ENCODE peak calls at places on chromosome 4, in nine cellular contexts. G is esophagus squamous epithelium, P is sigmoid colon, B is breast epithelium, D is gastrocnemius medialis, L is stomach, J is transverse colon, N is ovary, F is heart left ventricle. V is an unnamed sample.

GRCh38 chr4:45079616-45080015 is 353.3 kb upstream of the GNPDA2 start:
- DNase-seq in G (no peak), P (no peak), B (no peak), D (no peak), L (no peak), J (no peak), N (no peak), F (no peak), V (no peak)

GRCh38 chr4:31199644-31200043 is 479.5 kb downstream of the PCDH7 start:
- DNase-seq in G (no peak), P (no peak), B (no peak), D (no peak), L (no peak), J (no peak), N (no peak), F (no peak), V (no peak)

GRCh38 chr4:102503301-102503746 is 2.2 kb downstream of the NFKB1 start:
- DNase-seq in G (no peak), P (no peak), B (no peak), D (no peak), L (no peak), J (no peak), N (no peak), F (no peak), V (peak; percentile 33)

GRCh38 chr4:163331629-163332360 is 601 bp downstream of the NPY1R start:
- DNase-seq in G (no peak), P (no peak), B (no peak), D (no peak), L (no peak), J (peak; percentile 13), N (peak; percentile 29), F (peak; percentile 21), V (peak; percentile 18)

GRCh38 chr4:107561481-107561880 is 158.6 kb downstream of the PAPSS1 start:
- DNase-seq in G (no peak), P (no peak), B (no peak), D (no peak), L (no peak), J (no peak), N (no peak), F (no peak), V (no peak)

GRCh38 chr4:20486433-20486832 is 213.8 kb upstream of the PACRGL start:
- DNase-seq in G (no peak), P (no peak), B (no peak), D (no peak), L (no peak), J (no peak), N (no peak), F (no peak), V (no peak)

GRCh38 chr4:185597532-185598188 is 62.4 kb upstream of the PDLIM3 start:
- DNase-seq in G (no peak), P (peak; percentile 89), B (peak; percentile 80), D (peak; percentile 69), L (peak; percentile 80), J (peak; percentile 74), N (peak; percentile 86), F (peak; percentile 73), V (peak; percentile 64)

GRCh38 chr4:84221704-84222103 is 277.4 kb downstream of the NKX6-1 start:
- DNase-seq in G (no peak), P (no peak), B (no peak), D (no peak), L (no peak), J (no peak), N (no peak), F (no peak), V (no peak)

GRCh38 chr4:78768447-78769177 is 7.5 kb upstream of the BMP2K start:
- DNase-seq in G (no peak), P (no peak), B (no peak), D (no peak), L (no peak), J (peak; percentile 23), N (no peak), F (no peak), V (peak; percentile 63)

GRCh38 chr4:158300012-158300411 is 89.7 kb downstream of the TMEM144 start:
- DNase-seq in G (no peak), P (no peak), B (no peak), D (no peak), L (no peak), J (no peak), N (no peak), F (no peak), V (no peak)

GRCh38 chr4:125021189-125021588 is 293.6 kb upstream of the FAT4 start:
- DNase-seq in G (no peak), P (no peak), B (no peak), D (no peak), L (no peak), J (no peak), N (no peak), F (no peak), V (no peak)

GRCh38 chr4:186789671-186790070 is 66.0 kb upstream of the FAT1 start:
- DNase-seq in G (no peak), P (no peak), B (no peak), D (no peak), L (no peak), J (no peak), N (no peak), F (no peak), V (no peak)

GRCh38 chr4:10926025-10926424 is 241.5 kb upstream of the CLNK start:
- DNase-seq in G (no peak), P (no peak), B (no peak), D (no peak), L (no peak), J (no peak), N (no peak), F (no peak), V (no peak)

GRCh38 chr4:98113005-98113404 is 30.3 kb downstream of the STPG2 start:
- DNase-seq in G (no peak), P (no peak), B (no peak), D (no peak), L (no peak), J (no peak), N (peak; percentile 16), F (no peak), V (peak; percentile 16)

GRCh38 chr4:121370729-121371325 is 10.0 kb downstream of the QRFPR start:
- DNase-seq in G (no peak), P (no peak), B (no peak), D (no peak), L (peak; percentile 27), J (peak; percentile 11), N (peak; percentile 40), F (no peak), V (peak; percentile 54)

GRCh38 chr4:121139533-121140222 is 24.4 kb downstream of the TNIP3 start:
- DNase-seq in G (no peak), P (no peak), B (no peak), D (no peak), L (no peak), J (no peak), N (no peak), F (no peak), V (no peak)

GRCh38 chr4:165328101-165328425 is 594 bp downstream of the MSMO1 start:
- DNase-seq in G (no peak), P (no peak), B (no peak), D (no peak), L (no peak), J (no peak), N (no peak), F (no peak), V (peak; percentile 31)
- TF ChIP-seq POLR2A in G (no peak), P (no peak), B (no peak), D (no peak), L (no peak), J (no peak), N (no peak), F (no peak), V (no peak)

GRCh38 chr4:73404457-73404856 is 370 bp downstream of the ALB start:
- DNase-seq in G (no peak), P (no peak), B (no peak), D (no peak), L (no peak), J (no peak), N (no peak), F (no peak), V (no peak)

GRCh38 chr4:73406548-73406875 is 2.4 kb downstream of the ALB start:
- DNase-seq in G (no peak), P (no peak), B (no peak), D (no peak), L (no peak), J (no peak), N (no peak), F (no peak), V (no peak)

GRCh38 chr4:73405138-73405537 is 1.1 kb downstream of the ALB start:
- DNase-seq in G (no peak), P (no peak), B (no peak), D (no peak), L (no peak), J (no peak), N (no peak), F (no peak), V (no peak)

GRCh38 chr4:73401412-73401811 is 2.7 kb upstream of the ALB start:
- DNase-seq in G (no peak), P (no peak), B (no peak), D (no peak), L (no peak), J (no peak), N (no peak), F (no peak), V (no peak)

DNA sequence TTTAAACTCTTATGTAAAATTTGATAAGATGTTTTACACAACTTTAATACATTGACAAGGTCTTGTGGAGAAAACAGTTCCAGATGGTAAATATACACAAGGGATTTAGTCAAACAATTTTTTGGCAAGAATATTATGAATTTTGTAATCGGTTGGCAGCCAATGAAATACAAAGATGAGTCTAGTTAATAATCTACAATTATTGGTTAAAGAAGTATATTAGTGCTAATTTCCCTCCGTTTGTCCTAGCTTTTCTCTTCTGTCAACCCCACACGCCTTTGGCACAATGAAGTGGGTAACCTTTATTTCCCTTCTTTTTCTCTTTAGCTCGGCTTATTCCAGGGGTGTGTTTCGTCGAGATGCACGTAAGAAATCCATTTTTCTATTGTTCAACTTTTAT is at the start of gene ALB:
- DNase-seq in G (no peak), P (no peak), B (no peak), D (no peak), L (no peak), J (no peak), N (no peak), F (no peak), V (no peak)
- TF ChIP-seq POLR2A in G (no peak), P (no peak), B (no peak), D (no peak), L (no peak), J (no peak), N (no peak), F (no peak), V (no peak)

GRCh38 chr4:8440491-8441311 is at the start of the genes ACOX3 and TRMT44:
- DNase-seq in G (peak; percentile 49), P (peak; percentile 95), B (peak; percentile 95), D (peak; percentile 88), L (peak; percentile 96), J (peak; percentile 95), N (peak; percentile 93), F (peak; percentile 92), V (peak; percentile 92)
- TF ChIP-seq POLR2A in G (peak; percentile 79), P (peak; percentile 38), B (peak; percentile 66), D (peak; percentile 76), L (peak; percentile 13), J (peak; percentile 73), N (peak; percentile 82), F (no peak), V (peak; percentile 94)

DNA sequence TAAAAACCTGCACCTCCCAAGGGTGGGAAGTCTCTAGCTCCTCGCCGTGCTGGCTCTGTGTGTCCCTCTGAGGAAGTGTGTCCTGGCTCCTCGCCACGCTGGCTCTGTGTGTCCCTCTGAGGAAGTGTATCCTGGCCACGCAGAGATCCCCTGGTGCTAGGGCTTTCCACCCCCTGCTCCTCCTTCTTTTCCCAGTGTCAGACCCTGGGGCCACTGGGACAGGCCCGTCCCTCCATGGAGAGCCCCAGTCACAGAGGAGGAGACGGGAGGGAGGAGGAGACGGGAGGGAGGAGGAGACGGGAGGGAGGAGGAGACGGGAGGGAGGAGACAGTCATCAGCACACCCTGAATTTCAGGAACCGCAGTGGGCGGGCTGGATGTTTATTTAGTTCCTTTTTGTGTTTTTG is 53.8 kb upstream of the HGFAC start:
- DNase-seq in G (peak; percentile 33), P (peak; percentile 93), B (peak; percentile 74), D (peak; percentile 68), L (peak; percentile 71), J (peak; percentile 74), N (peak; percentile 67), F (peak; percentile 89), V (no peak)
- TF ChIP-seq POLR2A in G (peak; percentile 54), P (no peak), B (no peak), D (no peak), L (no peak), J (no peak), N (no peak), F (no peak), V (no peak)